ENCODE peak calls at places on chromosomes 3 and 15, in nine cellular contexts. U, K, C, P, R, L, I, G and X are unnamed samples.

GRCh38 chr15:85748176-85748575 is 46.5 kb downstream of the KLHL25 start:
- DNase-seq in U (no peak), K (no peak), C (no peak), P (peak), R (no peak), L (no peak), I (no peak), G (no peak), X (peak)

GRCh38 chr3:67526246-67526645 is 128.2 kb downstream of the SUCLG2 start:
- DNase-seq in U (peak), K (no peak), C (no peak), P (no peak), R (no peak), L (peak), I (peak), G (no peak), X (no peak)

GRCh38 chr15:51401872-51402517 is 60.5 kb downstream of the GLDN start:
- DNase-seq in U (peak), K (peak), C (no peak), P (no peak), R (no peak), L (peak), I (no peak), G (peak), X (peak)

GRCh38 chr3:100159564-100160153 is 45.4 kb upstream of the FILIP1L start:
- DNase-seq in U (peak), K (no peak), C (no peak), P (no peak), R (no peak), L (peak), I (peak), G (no peak), X (no peak)

GRCh38 chr3:29978036-29978435 is 628.4 kb upstream of the TGFBR2 start:
- DNase-seq in U (no peak), K (no peak), C (no peak), P (no peak), R (no peak), L (peak), I (peak), G (no peak), X (no peak)

GRCh38 chr15:66215811-66216210 is 37.7 kb downstream of the MEGF11 start:
- DNase-seq in U (no peak), K (no peak), C (no peak), P (no peak), R (no peak), L (no peak), I (no peak), G (no peak), X (no peak)

GRCh38 chr3:186340211-186340610 is 21.8 kb downstream of the DGKG start:
- DNase-seq in U (no peak), K (no peak), C (no peak), P (no peak), R (no peak), L (peak), I (peak), G (no peak), X (no peak)

GRCh38 chr3:37861540-37862051 is at the start of gene CTDSPL:
- DNase-seq in U (peak), K (no peak), C (no peak), P (peak), R (no peak), L (peak), I (peak), G (peak), X (no peak)

GRCh38 chr3:98954806-98955205 is 53.3 kb upstream of the DCBLD2 start:
- DNase-seq in U (peak), K (no peak), C (no peak), P (no peak), R (no peak), L (peak), I (peak), G (no peak), X (no peak)

GRCh38 chr3:117885046-117885445 is 1149.6 kb downstream of the IGSF11 start:
- DNase-seq in U (no peak), K (no peak), C (no peak), P (no peak), R (peak), L (no peak), I (no peak), G (peak), X (no peak)

GRCh38 chr15:65303687-65304392 is 637 bp upstream of the RNU5B-1 start:
- DNase-seq in U (peak), K (peak), C (peak), P (peak), R (no peak), L (peak), I (peak), G (no peak), X (no peak)

GRCh38 chr15:88656760-88657221 is 18.0 kb downstream of the ISG20 start:
- DNase-seq in U (no peak), K (no peak), C (no peak), P (peak), R (peak), L (no peak), I (no peak), G (peak), X (peak)

GRCh38 chr3:43418601-43419272 is 132.4 kb downstream of the SNRK start:
- DNase-seq in U (peak), K (peak), C (no peak), P (no peak), R (no peak), L (peak), I (peak), G (no peak), X (no peak)

GRCh38 chr3:8657804-8658311 is 13.3 kb upstream of the SSUH2 start:
- DNase-seq in U (no peak), K (no peak), C (no peak), P (peak), R (no peak), L (no peak), I (peak), G (no peak), X (no peak)

GRCh38 chr3:175672119-175672689 is 813.1 kb downstream of the NAALADL2 start:
- DNase-seq in U (peak), K (no peak), C (no peak), P (no peak), R (no peak), L (peak), I (no peak), G (no peak), X (no peak)

GRCh38 chr3:4493931-4494806 is 1.0 kb downstream of the ITPR1 start:
- DNase-seq in U (peak), K (peak), C (no peak), P (no peak), R (no peak), L (peak), I (peak), G (no peak), X (no peak)

GRCh38 chr15:74170083-74170844 is 3.2 kb upstream of the ISLR start:
- DNase-seq in U (no peak), K (no peak), C (no peak), P (no peak), R (no peak), L (no peak), I (no peak), G (no peak), X (peak)

GRCh38 chr15:98740963-98741362 is 92.6 kb downstream of the IGF1R start:
- DNase-seq in U (no peak), K (no peak), C (no peak), P (no peak), R (no peak), L (no peak), I (no peak), G (no peak), X (no peak)

GRCh38 chr3:194404365-194405140 is 5.5 kb upstream of the GP5 start:
- DNase-seq in U (peak), K (no peak), C (peak), P (no peak), R (no peak), L (peak), I (peak), G (peak), X (no peak)

GRCh38 chr3:182436547-182436946 is 356.8 kb upstream of the ATP11B start:
- DNase-seq in U (no peak), K (no peak), C (no peak), P (no peak), R (no peak), L (no peak), I (no peak), G (no peak), X (no peak)

GRCh38 chr3:119294402-119294888 is 262 bp downstream of the ARHGAP31 start:
- DNase-seq in U (no peak), K (peak), C (peak), P (peak), R (peak), L (no peak), I (no peak), G (peak), X (peak)

GRCh38 chr3:98809561-98809960 is 46.4 kb downstream of the ST3GAL6 start:
- DNase-seq in U (no peak), K (peak), C (no peak), P (no peak), R (no peak), L (no peak), I (no peak), G (peak), X (no peak)

GRCh38 chr15:39623550-39623931 is 42.7 kb downstream of the THBS1 start:
- DNase-seq in U (no peak), K (no peak), C (no peak), P (no peak), R (peak), L (no peak), I (no peak), G (peak), X (no peak)

GRCh38 chr3:7547826-7548225 is 686.9 kb downstream of the GRM7 start:
- DNase-seq in U (no peak), K (no peak), C (no peak), P (no peak), R (no peak), L (no peak), I (no peak), G (no peak), X (no peak)

GRCh38 chr3:7545334-7545733 is 684.4 kb downstream of the GRM7 start:
- DNase-seq in U (no peak), K (no peak), C (no peak), P (no peak), R (no peak), L (no peak), I (peak), G (no peak), X (no peak)

GRCh38 chr3:7543294-7543693 is 682.4 kb downstream of the GRM7 start:
- DNase-seq in U (no peak), K (no peak), C (no peak), P (no peak), R (no peak), L (no peak), I (peak), G (no peak), X (no peak)

GRCh38 chr3:7546219-7546618 is 685.3 kb downstream of the GRM7 start:
- DNase-seq in U (no peak), K (peak), C (no peak), P (no peak), R (no peak), L (peak), I (peak), G (no peak), X (no peak)
- TF ChIP-seq CTCF in U (no peak), K (peak), C (no peak), P (no peak), R (peak), L (peak), I (peak), G (no peak), X (no peak)

GRCh38 chr15:30044377-30044776 is 38.4 kb upstream of the GOLGA8J start:
- DNase-seq in U (no peak), K (no peak), C (no peak), P (no peak), R (no peak), L (no peak), I (no peak), G (no peak), X (no peak)

GRCh38 chr15:30041868-30042267 is 40.9 kb upstream of the GOLGA8J start:
- DNase-seq in U (no peak), K (no peak), C (no peak), P (no peak), R (no peak), L (no peak), I (no peak), G (no peak), X (no peak)

GRCh38 chr15:30046414-30046813 is 36.3 kb upstream of the GOLGA8J start:
- DNase-seq in U (no peak), K (no peak), C (no peak), P (no peak), R (no peak), L (no peak), I (no peak), G (no peak), X (no peak)

GRCh38 chr15:30042556-30042955 is 40.2 kb upstream of the GOLGA8J start:
- DNase-seq in U (peak), K (no peak), C (no peak), P (no peak), R (no peak), L (no peak), I (peak), G (no peak), X (no peak)

DNA sequence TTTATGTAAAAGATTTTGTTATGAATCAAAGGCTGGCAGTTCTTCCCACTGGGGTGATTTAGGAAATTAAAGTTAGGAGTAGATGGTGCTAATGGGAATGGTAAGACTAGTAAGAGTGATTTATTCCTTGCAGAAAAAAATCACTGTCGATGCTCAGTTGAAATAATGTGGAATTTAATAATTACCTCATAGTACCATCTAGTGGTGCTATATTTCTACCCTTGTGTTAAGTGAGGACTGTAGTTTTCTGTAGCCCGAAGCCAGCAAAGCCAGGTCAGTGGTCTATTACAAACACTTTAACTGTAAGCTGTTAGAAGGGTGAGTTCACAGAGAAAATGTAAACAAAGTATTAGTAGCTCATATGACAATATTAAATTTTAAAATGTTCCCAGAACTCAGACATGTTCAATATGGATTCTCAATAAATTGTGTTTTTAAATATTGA is 39.5 kb upstream of the GOLGA8J start:
- DNase-seq in U (peak), K (no peak), C (no peak), P (no peak), R (no peak), L (peak), I (peak), G (no peak), X (no peak)
- TF ChIP-seq CTCF in U (peak), K (no peak), C (no peak), P (peak), R (no peak), L (peak), I (peak), G (no peak), X (no peak)

DNA sequence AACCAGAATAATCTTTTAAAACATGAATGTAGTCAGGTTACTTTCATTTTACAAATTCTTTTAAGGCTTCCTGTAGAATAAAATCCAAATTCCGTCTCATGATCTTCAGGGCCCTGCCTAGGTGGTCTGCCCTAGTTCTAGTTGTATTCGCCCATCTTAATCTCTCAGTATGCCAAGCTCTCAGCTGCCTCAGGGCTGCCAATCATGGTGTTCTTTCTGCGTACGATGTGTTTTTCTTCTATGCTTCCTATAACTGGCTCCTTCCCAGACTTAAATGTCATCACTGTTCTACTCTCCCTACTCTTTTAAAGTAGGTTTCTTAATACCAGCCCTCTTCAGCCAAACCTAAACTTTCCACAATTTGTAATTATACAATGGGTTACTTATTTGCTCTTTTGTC is 107.4 kb downstream of the GREM1 start:
- DNase-seq in U (no peak), K (no peak), C (no peak), P (no peak), R (no peak), L (no peak), I (peak), G (no peak), X (no peak)
- TF ChIP-seq CTCF in U (no peak), K (no peak), C (no peak), P (no peak), R (no peak), L (no peak), I (no peak), G (no peak), X (no peak)

DNA sequence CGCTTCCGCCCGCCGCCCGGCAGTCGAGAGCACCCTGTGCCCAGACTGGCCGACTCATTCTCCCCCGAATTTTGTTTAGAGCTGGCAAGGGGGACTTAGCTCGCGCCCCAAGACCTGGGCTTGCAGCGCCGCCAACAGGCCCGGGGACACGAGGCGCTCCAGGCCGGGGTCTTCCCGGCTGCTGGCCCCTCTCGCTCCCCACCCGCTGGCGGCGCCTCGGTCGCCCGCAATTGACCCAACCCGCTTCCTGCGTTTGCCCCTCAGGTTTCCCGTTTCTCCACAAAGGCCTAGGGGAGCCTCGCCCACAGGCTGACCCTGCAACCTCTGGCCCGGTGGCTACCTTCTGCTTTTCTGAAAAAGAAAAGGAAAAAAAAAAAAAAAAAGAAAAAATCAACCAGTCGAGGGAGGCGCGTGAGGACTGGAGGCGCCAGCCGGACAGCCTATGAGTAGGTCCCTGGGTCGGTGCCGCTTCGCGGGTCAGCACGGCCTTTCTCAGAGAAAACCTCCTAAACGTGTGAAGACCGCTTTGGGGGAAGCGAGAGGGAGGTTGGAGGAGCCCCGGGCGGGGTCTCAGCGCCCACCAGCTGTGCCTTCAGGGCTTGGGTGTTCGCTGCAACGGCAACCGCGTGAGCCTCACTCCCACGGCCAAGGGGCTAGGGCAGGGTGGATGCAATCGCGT is 7.2 kb downstream of the FOXL2 start:
- DNase-seq in U (no peak), K (no peak), C (no peak), P (peak), R (no peak), L (no peak), I (no peak), G (no peak), X (no peak)
- TF ChIP-seq CTCF in U (no peak), K (no peak), C (no peak), P (no peak), R (peak), L (no peak), I (no peak), G (no peak), X (no peak)

DNA sequence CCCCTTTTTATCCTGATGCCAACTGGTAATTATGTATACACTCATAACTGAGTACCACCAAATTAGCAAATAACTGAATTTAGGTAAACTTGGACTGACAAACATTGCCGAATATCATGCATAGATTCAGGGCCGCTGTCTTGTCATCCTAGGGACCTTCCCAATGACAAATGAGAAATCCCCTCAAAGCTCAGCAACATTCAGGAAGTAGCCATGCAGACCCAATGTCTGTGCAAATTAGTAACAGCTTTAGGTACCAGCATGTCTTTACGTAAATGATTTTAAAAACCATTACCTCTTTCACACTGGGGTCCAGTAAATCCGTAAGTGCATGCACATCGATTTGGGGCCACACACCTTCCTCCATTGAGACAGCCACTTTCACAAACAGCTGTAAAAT is 49.5 kb downstream of the FBN1 start:
- DNase-seq in U (no peak), K (no peak), C (no peak), P (no peak), R (peak), L (no peak), I (no peak), G (peak), X (no peak)
- TF ChIP-seq CTCF in U (no peak), K (no peak), C (no peak), P (no peak), R (no peak), L (no peak), I (no peak), G (no peak), X (no peak)

GRCh38 chr15:75928680-75929608 is 25.3 kb downstream of the FBXO22 start:
- DNase-seq in U (peak), K (peak), C (no peak), P (no peak), R (no peak), L (no peak), I (no peak), G (no peak), X (no peak)
- TF ChIP-seq CTCF in U (peak), K (peak), C (no peak), P (no peak), R (peak), L (peak), I (peak), G (peak), X (no peak)

GRCh38 chr3:48439820-48440589 is at the start of the genes CCDC51 and TMA7:
- DNase-seq in U (peak), K (peak), C (peak), P (peak), R (peak), L (peak), I (peak), G (peak), X (peak)
- TF ChIP-seq CTCF in U (no peak), K (no peak), C (no peak), P (no peak), R (no peak), L (no peak), I (no peak), G (no peak), X (no peak)

GRCh38 chr15:43872416-43873020 is 45.7 kb downstream of the WDR76 start:
- DNase-seq in U (peak), K (peak), C (no peak), P (no peak), R (no peak), L (peak), I (peak), G (no peak), X (no peak)
- TF ChIP-seq CTCF in U (peak), K (peak), C (peak), P (peak), R (peak), L (peak), I (peak), G (peak), X (no peak)

GRCh38 chr3:133442518-133442917 is 42.7 kb downstream of the BFSP2 start:
- DNase-seq in U (no peak), K (no peak), C (no peak), P (no peak), R (no peak), L (no peak), I (no peak), G (no peak), X (no peak)

GRCh38 chr3:133441867-133442270 is 42.0 kb downstream of the BFSP2 start:
- DNase-seq in U (no peak), K (no peak), C (peak), P (no peak), R (no peak), L (no peak), I (no peak), G (peak), X (no peak)

GRCh38 chr3:133445111-133445510 is 45.3 kb downstream of the BFSP2 start:
- DNase-seq in U (no peak), K (no peak), C (no peak), P (no peak), R (peak), L (no peak), I (no peak), G (no peak), X (no peak)

GRCh38 chr3:133440652-133441051 is 40.8 kb downstream of the BFSP2 start:
- DNase-seq in U (peak), K (no peak), C (no peak), P (no peak), R (no peak), L (no peak), I (no peak), G (no peak), X (no peak)

GRCh38 chr3:133444071-133444774 is 44.4 kb downstream of the BFSP2 start:
- DNase-seq in U (peak), K (no peak), C (no peak), P (no peak), R (no peak), L (peak), I (peak), G (no peak), X (no peak)
- TF ChIP-seq CTCF in U (peak), K (no peak), C (no peak), P (no peak), R (no peak), L (no peak), I (no peak), G (no peak), X (no peak)

DNA sequence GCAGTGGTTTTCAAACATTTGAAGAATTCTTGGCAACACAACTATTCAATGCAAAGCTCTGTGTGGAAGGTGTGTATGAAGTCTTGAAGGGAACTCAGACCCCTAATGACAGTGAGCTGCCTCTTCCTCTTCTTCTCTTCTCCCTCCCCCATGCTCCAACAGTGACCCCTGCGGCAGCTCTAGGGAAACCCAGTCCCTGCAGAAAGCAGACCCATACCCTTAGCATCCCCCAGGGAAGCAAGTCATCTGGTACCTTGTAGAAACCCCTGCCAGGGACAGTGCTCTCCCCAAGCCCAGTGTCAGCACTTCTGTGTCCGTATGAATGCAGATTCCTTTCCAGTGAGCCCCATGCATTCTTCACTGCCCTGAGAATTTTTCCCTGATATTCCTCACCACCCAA is 442.3 kb downstream of the EPHB1 start:
- DNase-seq in U (no peak), K (no peak), C (no peak), P (no peak), R (no peak), L (no peak), I (no peak), G (no peak), X (no peak)
- TF ChIP-seq CTCF in U (no peak), K (no peak), C (no peak), P (no peak), R (peak), L (no peak), I (no peak), G (no peak), X (no peak)